ENCODE peak calls at places on chromosome 18, in eight cellular contexts. Z is CD8-positive, alpha-beta memory T cell; Y is colonic mucosa; K is pancreas; R is mesendoderm; N is HAP-1; U is cardiac muscle cell; W is WERI-Rb-1. C is an unnamed sample.

GRCh38 chr18:63365909-63366269 is 1.1 kb downstream of the KDSR start:
- DNase-seq in W (no peak), Z (no peak), Y (no peak), R (no peak), K (no peak), N (no peak), U (peak; percentile 24), C (peak; percentile 31)

GRCh38 chr18:69817335-69817935 is 130.2 kb downstream of the CD226 start:
- DNase-seq in K (no peak), Z (no peak), Y (no peak), W (no peak), R (peak; percentile 19), N (no peak), U (peak; percentile 78), C (no peak)

GRCh38 chr18:6553234-6553900 is 138.7 kb upstream of the L3MBTL4 start:
- DNase-seq in N (no peak), U (peak; percentile 41), W (no peak), Z (no peak), K (no peak), R (no peak), Y (no peak), C (no peak)

GRCh38 chr18:5057348-5058012 is 139.6 kb downstream of the AKAIN1 start:
- DNase-seq in N (peak; percentile 66), U (peak; percentile 59), K (peak; percentile 66), R (peak; percentile 80), Y (peak; percentile 33), W (peak; percentile 69), Z (peak; percentile 51), C (peak; percentile 57)

GRCh38 chr18:46333371-46334199 is 229.4 kb downstream of the HAUS1 start:
- DNase-seq in N (no peak), R (peak; percentile 45), W (peak; percentile 85), Y (no peak), U (peak; percentile 33), Z (no peak), K (peak; percentile 66), C (peak; percentile 92)

GRCh38 chr18:22691988-22692710 is 241.0 kb upstream of the RBBP8 start:
- DNase-seq in Z (no peak), W (no peak), R (no peak), U (peak; percentile 94), Y (no peak), K (no peak), N (no peak), C (no peak)

GRCh38 chr18:46343940-46344372 is 239.8 kb downstream of the HAUS1 start:
- DNase-seq in Y (peak; percentile 24), R (peak; percentile 47), Z (peak; percentile 34), N (no peak), W (no peak), K (no peak), U (no peak), C (peak; percentile 83)

GRCh38 chr18:9447334-9447733 is 28.0 kb upstream of the RALBP1 start:
- DNase-seq in W (no peak), N (no peak), Z (no peak), Y (no peak), R (no peak), K (no peak), U (no peak), C (no peak)

GRCh38 chr18:54995421-54995820 is 36.2 kb upstream of the CCDC68 start:
- DNase-seq in W (no peak), R (no peak), Y (no peak), K (no peak), N (no peak), Z (no peak), U (no peak), C (no peak)

GRCh38 chr18:62763101-62763521 is 47.8 kb downstream of the PHLPP1 start:
- DNase-seq in R (no peak), U (no peak), Z (no peak), K (no peak), N (no peak), W (no peak), Y (no peak), C (no peak)

GRCh38 chr18:35508746-35509338 is 11.1 kb upstream of the INO80C start:
- DNase-seq in Z (no peak), W (no peak), Y (peak; percentile 7), R (peak; percentile 57), N (no peak), U (no peak), K (no peak), C (peak; percentile 28)

GRCh38 chr18:21703241-21703820 is 1.2 kb downstream of the ABHD3 start:
- DNase-seq in K (no peak), U (no peak), Z (no peak), Y (peak; percentile 71), W (no peak), N (peak; percentile 21), R (peak; percentile 60), C (peak; percentile 57)

GRCh38 chr18:36188912-36189311 is 1.6 kb downstream of the MOCOS start:
- DNase-seq in K (no peak), R (peak; percentile 11), U (no peak), Z (no peak), W (no peak), N (no peak), Y (no peak), C (peak; percentile 70)

GRCh38 chr18:42274488-42275137 is 319.6 kb downstream of the PIK3C3 start:
- DNase-seq in U (peak; percentile 64), K (no peak), W (peak; percentile 46), N (peak; percentile 39), R (peak; percentile 70), Z (no peak), Y (no peak), C (peak; percentile 30)

DNA sequence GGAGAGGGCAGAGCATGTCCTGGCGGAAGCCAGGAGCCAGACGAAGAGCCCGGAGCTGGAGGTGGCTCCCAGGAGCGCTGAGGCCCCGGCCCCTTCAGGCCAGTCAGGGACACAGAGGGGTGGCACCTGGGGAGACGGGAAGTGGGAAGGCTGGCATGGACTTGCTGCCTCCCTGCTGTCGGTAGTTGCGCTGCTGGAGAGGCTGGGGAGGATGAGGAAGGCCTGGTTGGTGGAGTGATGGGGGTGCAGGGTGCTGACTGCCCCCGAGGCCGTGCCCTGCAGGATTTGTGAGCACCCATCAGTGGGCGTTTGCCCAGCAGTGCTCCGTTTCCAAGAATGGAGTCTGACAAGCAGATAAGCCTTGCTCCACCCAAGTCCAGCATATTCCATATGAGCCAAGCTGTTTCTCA is 250.5 kb downstream of the ALPK2 start:
- DNase-seq in Y (no peak), Z (no peak), R (no peak), U (no peak), K (no peak), N (no peak), W (no peak), C (peak; percentile 62)
- H3K36me3 ChIP-seq in Y (no peaks in the 10 kb centered on the region), Z (no peaks in the 10 kb centered on the region), R (no peaks in the 10 kb centered on the region), U (no peaks in the 10 kb centered on the region), K (peaks cover 2% of the 10 kb centered on the region), N (no peaks in the 10 kb centered on the region), W (peaks cover 43% of the 10 kb centered on the region), C (peaks cover 5% of the 10 kb centered on the region)

DNA sequence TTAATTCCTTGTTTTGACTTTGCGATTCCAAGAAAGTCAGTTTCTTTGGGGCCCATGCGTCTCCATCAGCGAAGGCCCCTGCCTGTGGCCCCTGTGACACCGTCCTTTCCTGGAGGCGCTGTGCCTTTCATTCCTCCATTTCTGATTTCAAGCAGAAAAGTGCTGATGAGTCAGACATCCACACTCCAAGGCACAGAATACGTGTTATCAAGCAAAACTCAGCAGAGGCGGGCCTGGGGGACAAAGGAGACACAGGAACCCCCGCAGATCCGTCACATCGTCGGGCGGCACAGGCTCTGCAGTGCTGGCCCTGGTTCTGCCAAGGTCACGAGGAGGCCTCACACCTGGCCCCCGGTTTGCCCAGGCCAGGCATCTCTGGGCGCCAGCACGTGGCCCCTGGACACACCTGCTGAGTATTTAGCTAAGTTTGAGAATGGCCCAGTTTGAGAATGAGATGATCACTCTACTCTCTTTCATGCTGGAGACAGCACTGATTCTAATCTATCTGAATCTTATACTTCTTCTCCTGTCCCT is 7.2 kb upstream of the SALL3 start:
- DNase-seq in R (no peak), N (no peak), K (no peak), Z (no peak), Y (no peak), U (no peak), W (no peak), C (peak; percentile 64)
- H3K27me3 ChIP-seq in R (peaks cover 50% of the 10 kb centered on the region), N (no peaks in the 10 kb centered on the region), K (peaks cover 5% of the 10 kb centered on the region), Z (peaks cover 23% of the 10 kb centered on the region), Y (peaks cover 50% of the 10 kb centered on the region), U (peaks cover 99% of the 10 kb centered on the region), W (no peaks in the 10 kb centered on the region), C (peaks cover 61% of the 10 kb centered on the region)

DNA sequence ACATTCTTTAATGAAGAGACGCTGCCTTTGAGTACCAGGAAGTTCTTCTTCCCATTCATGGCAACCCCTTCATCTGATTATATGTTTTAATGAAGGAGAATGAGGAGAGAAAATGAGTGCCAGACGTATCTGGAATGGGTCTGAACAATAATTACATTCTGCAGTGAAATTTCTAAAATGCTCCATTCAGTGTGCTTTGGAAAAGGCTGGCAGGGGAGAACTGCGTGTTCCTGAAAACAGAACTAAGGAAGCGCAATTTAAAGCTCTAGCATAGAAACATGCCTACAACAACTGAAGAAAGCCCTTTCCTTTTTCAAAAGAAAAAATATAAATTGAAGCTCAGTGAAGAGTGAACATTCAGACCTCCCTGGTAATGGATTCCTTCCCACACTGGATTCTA is 58.8 kb downstream of the BOD1L2 start:
- DNase-seq in N (no peak), Z (no peak), W (no peak), K (no peak), U (no peak), Y (no peak), R (no peak), C (no peak)
- H3K4me3 ChIP-seq in N (no peak overlapping the region), Z (no peak overlapping the region), W (no peak overlapping the region), K (no peak overlapping the region), U (no peak overlapping the region), Y (no peak overlapping the region), R (no peak overlapping the region), C (no peak overlapping the region)

GRCh38 chr18:51074605-51075004 is 44.6 kb downstream of the SMAD4 start:
- DNase-seq in W (no peak), R (no peak), U (no peak), K (no peak), Y (no peak), Z (no peak), N (no peak), C (no peak)

GRCh38 chr18:51068111-51068510 is 38.1 kb downstream of the SMAD4 start:
- DNase-seq in R (no peak), Z (no peak), K (no peak), Y (no peak), U (peak; percentile 71), N (no peak), W (no peak), C (no peak)

GRCh38 chr18:51069885-51070284 is 39.9 kb downstream of the SMAD4 start:
- DNase-seq in Y (no peak), Z (no peak), W (no peak), U (no peak), R (no peak), K (no peak), N (no peak), C (no peak)

GRCh38 chr18:51072586-51073303 is 42.7 kb downstream of the SMAD4 start:
- DNase-seq in U (no peak), Y (no peak), Z (no peak), K (no peak), N (no peak), R (no peak), W (no peak), C (no peak)

GRCh38 chr18:51070545-51070944 is 40.5 kb downstream of the SMAD4 start:
- DNase-seq in R (peak; percentile 39), N (no peak), Z (no peak), U (peak; percentile 86), K (no peak), W (no peak), Y (no peak), C (no peak)
- H3K36me3 ChIP-seq in R (peaks cover 1% of the 10 kb centered on the region), N (peaks cover 49% of the 10 kb centered on the region), Z (peaks cover 15% of the 10 kb centered on the region), U (peaks cover 40% of the 10 kb centered on the region), K (no peaks in the 10 kb centered on the region), W (peaks cover 76% of the 10 kb centered on the region), Y (no peaks in the 10 kb centered on the region), C (peaks cover 6% of the 10 kb centered on the region)

C was measured in H7.